ENCODE peak calls at places on chromosome X, in ten cellular contexts. B is left ventricle myocardium superior; H is renal cortical epithelial cell; S is left cardiac atrium; A is CD8-positive, alpha-beta memory T cell; T is Right ventricle myocardium superior; R is T-helper 9 cell; K is NCI-H345; G is EL; N is Daoy. U is an unnamed sample.

GRCh38 chrX:70026112-70026850 is 23.5 kb downstream of the AWAT2 start:
- DNase-seq in S (no peak), K (no peak), G (peak; percentile 20), H (no peak), B (no peak), A (no peak), T (no peak), N (peak; percentile 29), R (no peak), U (peak; percentile 5)

GRCh38 chrX:72180539-72180938 is 1.0 kb upstream of the PIN4 start:
- DNase-seq in A (no peak), H (no peak), K (no peak), B (no peak), S (no peak), G (no peak), T (no peak), N (no peak), R (no peak), U (no peak)

GRCh38 chrX:16603822-16604221 is 46.1 kb upstream of the S100G start:
- DNase-seq in G (no peak), K (no peak), N (no peak), T (no peak), S (no peak), B (no peak), A (no peak), H (peak; percentile 16), R (no peak), U (no peak)

GRCh38 chrX:143466130-143466529 is 51.1 kb downstream of the SPANXN3 start:
- DNase-seq in S (no peak), H (no peak), A (no peak), T (no peak), B (no peak), K (no peak), N (no peak), G (no peak), R (no peak), U (no peak)

GRCh38 chrX:72349190-72349589 is 43.5 kb upstream of the CITED1 start:
- DNase-seq in H (no peak), B (no peak), N (no peak), R (no peak), A (no peak), K (no peak), T (no peak), G (no peak), S (no peak), U (no peak)

GRCh38 chrX:38347136-38347535 is 5.3 kb upstream of the OTC start:
- DNase-seq in S (no peak), T (no peak), N (peak; percentile 47), A (no peak), R (no peak), K (no peak), H (peak; percentile 92), B (no peak), G (peak; percentile 11), U (peak; percentile 52)

GRCh38 chrX:107731831-107732502 is 43.6 kb downstream of the TSC22D3 start:
- DNase-seq in N (peak; percentile 75), A (no peak), S (peak; percentile 90), R (no peak), B (peak; percentile 92), K (peak; percentile 24), G (peak; percentile 76), T (peak; percentile 91), H (peak; percentile 95), U (peak; percentile 58)

GRCh38 chrX:137431693-137432488 is 134.0 kb upstream of the ZIC3 start:
- DNase-seq in B (no peak), K (no peak), A (no peak), R (no peak), H (no peak), T (no peak), S (no peak), G (no peak), N (peak; percentile 68), U (no peak)

GRCh38 chrX:144681501-144681900 is 565.8 kb upstream of the SPANXN1 start:
- DNase-seq in T (no peak), G (no peak), B (no peak), S (no peak), N (peak; percentile 0), H (no peak), R (no peak), K (no peak), A (no peak), U (no peak)

GRCh38 chrX:140141444-140142029 is 176.2 kb upstream of the CXorf66 start:
- DNase-seq in B (no peak), A (peak; percentile 13), R (peak; percentile 18), N (no peak), H (peak; percentile 11), S (no peak), T (no peak), K (peak; percentile 1), G (peak; percentile 14), U (peak; percentile 31)

GRCh38 chrX:110138557-110138956 is 135.6 kb downstream of the TMEM164 start:
- DNase-seq in K (no peak), R (no peak), S (no peak), N (no peak), H (no peak), B (no peak), T (no peak), G (no peak), A (no peak), U (no peak)

GRCh38 chrX:96909291-96909690 is 25.6 kb downstream of the RPA4 start:
- DNase-seq in A (no peak), S (no peak), N (peak; percentile 0), K (no peak), R (no peak), G (no peak), T (no peak), H (no peak), B (no peak), U (peak; percentile 58)